ENCODE peak calls at places on chromosomes 16 and 17, in five cellular contexts. One of them, this sample, is unnamed.

GRCh38 chr17:45353047-45353446 is 36.2 kb upstream of the MAP3K14 start:
- DNase-seq in K562: peak
- DNase-seq in CD8-positive, alpha-beta T cell: no peak
- DNase-seq in cardiac fibroblast: no peak
- DNase-seq in testis: no peak
- DNase-seq in this sample: peak

GRCh38 chr17:82128287-82128686 is 30.3 kb upstream of the FASN start:
- DNase-seq in K562: no peak
- DNase-seq in CD8-positive, alpha-beta T cell: no peak
- DNase-seq in cardiac fibroblast: no peak
- DNase-seq in testis: no peak
- DNase-seq in this sample: no peak

GRCh38 chr17:63928966-63929695 is 3.0 kb downstream of the CD79B start:
- DNase-seq in K562: no peak
- DNase-seq in CD8-positive, alpha-beta T cell: no peak
- DNase-seq in cardiac fibroblast: no peak
- DNase-seq in testis: no peak
- DNase-seq in this sample: no peak

GRCh38 chr17:79843475-79843916 is 4.3 kb upstream of the CBX4 start:
- DNase-seq in K562: no peak
- DNase-seq in CD8-positive, alpha-beta T cell: peak
- DNase-seq in cardiac fibroblast: no peak
- DNase-seq in testis: no peak
- DNase-seq in this sample: no peak

GRCh38 chr17:50094243-50094752 is 853 bp upstream of the PDK2 start:
- DNase-seq in K562: peak
- DNase-seq in CD8-positive, alpha-beta T cell: peak
- DNase-seq in cardiac fibroblast: peak
- DNase-seq in testis: peak
- DNase-seq in this sample: peak

GRCh38 chr16:1193143-1193824 is 31.8 kb downstream of the TPSG1 start:
- DNase-seq in K562: peak
- DNase-seq in CD8-positive, alpha-beta T cell: no peak
- DNase-seq in cardiac fibroblast: no peak
- DNase-seq in testis: no peak
- DNase-seq in this sample: no peak

GRCh38 chr17:49002331-49002730 is 5.1 kb downstream of the IGF2BP1 start:
- DNase-seq in K562: no peak
- DNase-seq in CD8-positive, alpha-beta T cell: no peak
- DNase-seq in cardiac fibroblast: no peak
- DNase-seq in testis: no peak
- DNase-seq in this sample: no peak

GRCh38 chr17:56599093-56599492 is 5.6 kb downstream of the NOG start:
- DNase-seq in K562: no peak
- DNase-seq in CD8-positive, alpha-beta T cell: peak
- DNase-seq in cardiac fibroblast: no peak
- DNase-seq in testis: no peak
- DNase-seq in this sample: no peak

GRCh38 chr17:8162232-8162996 is at the start of gene VAMP2:
- DNase-seq in K562: peak
- DNase-seq in CD8-positive, alpha-beta T cell: peak
- DNase-seq in cardiac fibroblast: peak
- DNase-seq in testis: peak
- DNase-seq in this sample: peak

GRCh38 chr16:15777533-15778203 is 79.2 kb downstream of the MYH11 start:
- DNase-seq in K562: peak
- DNase-seq in CD8-positive, alpha-beta T cell: no peak
- DNase-seq in cardiac fibroblast: peak
- DNase-seq in testis: peak
- DNase-seq in this sample: no peak

GRCh38 chr16:3625911-3626732 is 14.7 kb upstream of the SLX4 start:
- DNase-seq in K562: no peak
- DNase-seq in CD8-positive, alpha-beta T cell: no peak
- DNase-seq in cardiac fibroblast: peak
- DNase-seq in testis: no peak
- DNase-seq in this sample: peak

GRCh38 chr17:61325382-61326073 is 74.1 kb upstream of the TBX2 start:
- DNase-seq in K562: no peak
- DNase-seq in CD8-positive, alpha-beta T cell: no peak
- DNase-seq in cardiac fibroblast: no peak
- DNase-seq in testis: no peak
- DNase-seq in this sample: no peak

GRCh38 chr17:74951680-74952421 is 16.2 kb downstream of the OTOP3 start:
- DNase-seq in K562: no peak
- DNase-seq in CD8-positive, alpha-beta T cell: no peak
- DNase-seq in cardiac fibroblast: no peak
- DNase-seq in testis: no peak
- DNase-seq in this sample: no peak

GRCh38 chr16:35798885-35799426 is 2339.5 kb downstream of the TP53TG3F start:
- DNase-seq in K562: no peak
- DNase-seq in CD8-positive, alpha-beta T cell: no peak
- DNase-seq in cardiac fibroblast: no peak
- DNase-seq in testis: no peak
- DNase-seq in this sample: no peak

GRCh38 chr16:29674188-29674587 is 4.8 kb upstream of the QPRT start:
- DNase-seq in K562: no peak
- DNase-seq in CD8-positive, alpha-beta T cell: no peak
- DNase-seq in cardiac fibroblast: peak
- DNase-seq in testis: peak
- DNase-seq in this sample: no peak

GRCh38 chr17:77511514-77512061 is 370.8 kb downstream of the SEC14L1 start:
- DNase-seq in K562: no peak
- DNase-seq in CD8-positive, alpha-beta T cell: no peak
- DNase-seq in cardiac fibroblast: no peak
- DNase-seq in testis: no peak
- DNase-seq in this sample: no peak

GRCh38 chr17:28514571-28515002 is 8.4 kb downstream of the FOXN1 start:
- DNase-seq in K562: peak
- DNase-seq in CD8-positive, alpha-beta T cell: no peak
- DNase-seq in cardiac fibroblast: no peak
- DNase-seq in testis: no peak
- DNase-seq in this sample: no peak

GRCh38 chr17:82330322-82331239 is 3.0 kb downstream of the SECTM1 start:
- DNase-seq in K562: peak
- DNase-seq in CD8-positive, alpha-beta T cell: no peak
- DNase-seq in cardiac fibroblast: peak
- DNase-seq in testis: peak
- DNase-seq in this sample: no peak

GRCh38 chr16:6682142-6682811 is 650.4 kb upstream of the RBFOX1 start:
- DNase-seq in K562: peak
- DNase-seq in CD8-positive, alpha-beta T cell: no peak
- DNase-seq in cardiac fibroblast: no peak
- DNase-seq in testis: peak
- DNase-seq in this sample: no peak

GRCh38 chr17:36937961-36938565 is 788 bp downstream of the LHX1 start:
- DNase-seq in K562: no peak
- DNase-seq in CD8-positive, alpha-beta T cell: peak
- DNase-seq in cardiac fibroblast: peak
- DNase-seq in testis: no peak
- DNase-seq in this sample: no peak

GRCh38 chr16:75676909-75677308 is at the start of gene CPHXL2:
- DNase-seq in K562: no peak
- DNase-seq in CD8-positive, alpha-beta T cell: no peak
- DNase-seq in cardiac fibroblast: no peak
- DNase-seq in testis: no peak
- DNase-seq in this sample: no peak

GRCh38 chr17:81481011-81481799 is 31.4 kb downstream of the ACTG1 start:
- DNase-seq in K562: peak
- DNase-seq in CD8-positive, alpha-beta T cell: peak
- DNase-seq in cardiac fibroblast: peak
- DNase-seq in testis: peak
- DNase-seq in this sample: no peak

GRCh38 chr17:49403514-49404289 is 11.0 kb downstream of the PHB1 start:
- DNase-seq in K562: no peak
- DNase-seq in CD8-positive, alpha-beta T cell: no peak
- DNase-seq in cardiac fibroblast: no peak
- DNase-seq in testis: peak
- DNase-seq in this sample: no peak

GRCh38 chr16:14013571-14014283 is 57.4 kb upstream of the MRTFB start:
- DNase-seq in K562: no peak
- DNase-seq in CD8-positive, alpha-beta T cell: no peak
- DNase-seq in cardiac fibroblast: peak
- DNase-seq in testis: no peak
- DNase-seq in this sample: no peak

GRCh38 chr16:14015017-14015416 is 56.1 kb upstream of the MRTFB start:
- DNase-seq in K562: no peak
- DNase-seq in CD8-positive, alpha-beta T cell: no peak
- DNase-seq in cardiac fibroblast: no peak
- DNase-seq in testis: no peak
- DNase-seq in this sample: no peak

GRCh38 chr16:14015461-14015860 is 55.7 kb upstream of the MRTFB start:
- DNase-seq in K562: no peak
- DNase-seq in CD8-positive, alpha-beta T cell: no peak
- DNase-seq in cardiac fibroblast: no peak
- DNase-seq in testis: no peak
- DNase-seq in this sample: no peak

GRCh38 chr16:14014284-14014625 is 56.9 kb upstream of the MRTFB start:
- DNase-seq in K562: no peak
- DNase-seq in CD8-positive, alpha-beta T cell: no peak
- DNase-seq in cardiac fibroblast: no peak
- DNase-seq in testis: no peak
- DNase-seq in this sample: no peak

DNA sequence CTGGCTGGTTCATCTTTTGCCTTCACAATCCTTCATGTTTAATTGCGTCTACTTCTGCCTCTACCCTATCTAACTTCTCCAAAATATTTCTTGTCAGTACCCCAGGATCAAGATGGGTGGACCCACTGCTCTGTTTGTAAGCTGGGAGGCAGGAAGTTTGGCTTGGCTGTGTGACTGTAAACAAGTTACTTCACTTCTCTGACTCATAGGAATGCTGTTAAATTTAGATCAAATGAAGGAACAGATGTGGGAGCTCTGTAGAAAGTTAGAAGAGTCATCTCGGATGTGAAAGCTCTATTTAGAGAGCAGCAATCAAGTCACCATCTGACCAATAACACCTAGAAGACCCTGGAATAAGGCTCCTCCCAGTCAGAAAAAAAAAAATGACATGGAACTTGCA is 55.2 kb upstream of the MRTFB start:
- DNase-seq in K562: no peak
- DNase-seq in CD8-positive, alpha-beta T cell: no peak
- DNase-seq in cardiac fibroblast: peak
- DNase-seq in testis: no peak
- DNase-seq in this sample: no peak
- TF ChIP-seq CTCF in K562: no peak
- TF ChIP-seq CTCF in CD8-positive, alpha-beta T cell: no peak
- TF ChIP-seq CTCF in cardiac fibroblast: no peak
- TF ChIP-seq CTCF in testis: no peak
- TF ChIP-seq CTCF in this sample: no peak

GRCh38 chr17:39867891-39868553 is at the start of gene ZPBP2:
- DNase-seq in K562: no peak
- DNase-seq in CD8-positive, alpha-beta T cell: peak
- DNase-seq in cardiac fibroblast: no peak
- DNase-seq in testis: peak
- DNase-seq in this sample: peak
- H3K4me3 ChIP-seq in K562: no peak
- H3K4me3 ChIP-seq in CD8-positive, alpha-beta T cell: peak
- H3K4me3 ChIP-seq in cardiac fibroblast: no peak
- H3K4me3 ChIP-seq in testis: peak
- H3K4me3 ChIP-seq in this sample: peak

GRCh38 chr16:85506358-85506911 is 106.7 kb upstream of the GSE1 start:
- DNase-seq in K562: no peak
- DNase-seq in CD8-positive, alpha-beta T cell: no peak
- DNase-seq in cardiac fibroblast: no peak
- DNase-seq in testis: no peak
- DNase-seq in this sample: no peak
- TF ChIP-seq CTCF in K562: no peak
- TF ChIP-seq CTCF in CD8-positive, alpha-beta T cell: no peak
- TF ChIP-seq CTCF in cardiac fibroblast: no peak
- TF ChIP-seq CTCF in testis: no peak
- TF ChIP-seq CTCF in this sample: no peak

DNA sequence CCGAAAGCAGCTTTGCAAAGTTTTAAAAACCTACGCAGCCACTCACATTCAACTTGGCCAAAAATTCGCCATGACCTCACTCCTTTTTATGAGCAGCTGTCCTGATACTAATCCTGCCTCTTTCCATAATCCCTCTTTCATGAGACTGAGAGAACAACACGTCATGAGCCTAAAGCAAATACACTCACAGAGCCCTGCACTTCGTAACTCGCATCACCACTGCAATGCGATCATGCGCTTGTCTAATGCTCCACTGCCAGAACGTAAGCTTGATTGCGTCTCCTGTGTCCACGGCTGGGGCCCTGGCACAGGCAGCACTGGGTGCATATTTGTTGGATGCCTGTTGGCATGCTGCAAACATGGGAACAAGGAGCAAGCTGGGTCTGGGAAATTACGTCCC is 36.2 kb downstream of the CDRT4 start:
- DNase-seq in K562: no peak
- DNase-seq in CD8-positive, alpha-beta T cell: no peak
- DNase-seq in cardiac fibroblast: no peak
- DNase-seq in testis: no peak
- DNase-seq in this sample: no peak
- H3K4me3 ChIP-seq in K562: no peak
- H3K4me3 ChIP-seq in CD8-positive, alpha-beta T cell: no peak
- H3K4me3 ChIP-seq in cardiac fibroblast: no peak
- H3K4me3 ChIP-seq in testis: no peak
- H3K4me3 ChIP-seq in this sample: no peak

GRCh38 chr16:82621796-82622195 is 5.0 kb upstream of the CDH13 start:
- DNase-seq in K562: no peak
- DNase-seq in CD8-positive, alpha-beta T cell: no peak
- DNase-seq in cardiac fibroblast: no peak
- DNase-seq in testis: no peak
- DNase-seq in this sample: no peak
- TF ChIP-seq CTCF in K562: no peak
- TF ChIP-seq CTCF in CD8-positive, alpha-beta T cell: no peak
- TF ChIP-seq CTCF in cardiac fibroblast: peak
- TF ChIP-seq CTCF in testis: no peak
- TF ChIP-seq CTCF in this sample: no peak

GRCh38 chr16:84412262-84412661 is 43.9 kb downstream of the ATP2C2 start:
- DNase-seq in K562: no peak
- DNase-seq in CD8-positive, alpha-beta T cell: no peak
- DNase-seq in cardiac fibroblast: no peak
- DNase-seq in testis: no peak
- DNase-seq in this sample: no peak
- H3K4me3 ChIP-seq in K562: no peak
- H3K4me3 ChIP-seq in CD8-positive, alpha-beta T cell: no peak
- H3K4me3 ChIP-seq in cardiac fibroblast: no peak
- H3K4me3 ChIP-seq in testis: no peak
- H3K4me3 ChIP-seq in this sample: no peak